ENCODE peak calls at places on chromosomes 16 and 17, in four cellular contexts. L is EH; H is activated gamma-delta T cell treated with anti-CD3 and anti-CD28 coated beads, Interleukin-2, amount 50 U/mL, for 16 hours; Q is AG04449. F is an unnamed sample.

GRCh38 chr16:30997887-30998711 is 12.3 kb downstream of the STX1B start:
- DNase-seq in L (peak), H (no peak), Q (no peak), F (no peak)

GRCh38 chr17:65154770-65155589 is 17.8 kb downstream of the RGS9 start:
- DNase-seq in L (peak), H (no peak), Q (no peak), F (no peak)

GRCh38 chr17:10156082-10156445 is 42.3 kb downstream of the GAS7 start:
- DNase-seq in L (no peak), H (no peak), Q (no peak), F (no peak)

GRCh38 chr17:7146115-7146514 is 31.5 kb upstream of the ASGR2 start:
- DNase-seq in L (peak), H (no peak), Q (no peak), F (no peak)

GRCh38 chr16:66376114-66376513 is 9.6 kb downstream of the CDH5 start:
- DNase-seq in L (no peak), H (no peak), Q (no peak), F (no peak)

GRCh38 chr17:40260528-40260927 is 27.2 kb upstream of the CDC6 start:
- DNase-seq in L (no peak), H (no peak), Q (no peak), F (no peak)

GRCh38 chr16:68065716-68066305 is 19.4 kb upstream of the NFATC3 start:
- DNase-seq in L (peak), H (no peak), Q (peak), F (no peak)

GRCh38 chr17:27226611-27227234 is 67.2 kb upstream of the WSB1 start:
- DNase-seq in L (peak), H (no peak), Q (peak), F (no peak)

GRCh38 chr17:70161519-70161918 is 7.8 kb upstream of the KCNJ2 start:
- DNase-seq in L (no peak), H (no peak), Q (no peak), F (no peak)

GRCh38 chr17:43784068-43784467 is 3.8 kb downstream of the CFAP97D1 start:
- DNase-seq in L (peak), H (no peak), Q (no peak), F (no peak)

GRCh38 chr16:21100447-21100846 is 50.2 kb downstream of the DNAH3 start:
- DNase-seq in L (peak), H (no peak), Q (no peak), F (no peak)

GRCh38 chr16:78249056-78249455 is 149.6 kb downstream of the WWOX start:
- DNase-seq in L (no peak), H (no peak), Q (no peak), F (no peak)

GRCh38 chr16:53131363-53132071 is 76.7 kb downstream of the CHD9 start:
- DNase-seq in L (peak), H (peak), Q (no peak), F (peak)

GRCh38 chr17:74852237-74853047 is 7.2 kb downstream of the GRIN2C start:
- DNase-seq in L (peak), H (no peak), Q (no peak), F (peak)

GRCh38 chr16:19294156-19294649 is 8.7 kb downstream of the CLEC19A start:
- DNase-seq in L (no peak), H (no peak), Q (no peak), F (peak)

GRCh38 chr17:48997827-48998556 is 807 bp downstream of the IGF2BP1 start:
- DNase-seq in L (peak), H (no peak), Q (no peak), F (no peak)

GRCh38 chr16:27445502-27446175 is 43.7 kb downstream of the IL21R start:
- DNase-seq in L (no peak), H (no peak), Q (no peak), F (no peak)

GRCh38 chr17:72962099-72962498 is 130.4 kb downstream of the SLC39A11 start:
- DNase-seq in L (no peak), H (no peak), Q (no peak), F (no peak)

GRCh38 chr17:33725675-33726271 is 432.7 kb upstream of the ASIC2 start:
- DNase-seq in L (peak), H (no peak), Q (no peak), F (no peak)

GRCh38 chr16:1991588-1992474 is 2.1 kb downstream of the SYNGR3 start:
- DNase-seq in L (peak), H (peak), Q (no peak), F (peak)

GRCh38 chr16:88510091-88510719 is 57.1 kb downstream of the ZFPM1 start:
- DNase-seq in L (no peak), H (no peak), Q (no peak), F (no peak)

GRCh38 chr17:68782829-68783228 is 172.4 kb downstream of the ABCA8 start:
- DNase-seq in L (peak), H (no peak), Q (no peak), F (no peak)

GRCh38 chr16:2260250-2260649 is 7.7 kb downstream of the RNPS1 start:
- DNase-seq in L (no peak), H (no peak), Q (no peak), F (no peak)

GRCh38 chr17:27339836-27340550 is 46.1 kb downstream of the WSB1 start:
- DNase-seq in L (no peak), H (no peak), Q (no peak), F (no peak)

GRCh38 chr17:5509482-5509881 is 23.1 kb downstream of the MIS12 start:
- DNase-seq in L (peak), H (no peak), Q (no peak), F (no peak)

GRCh38 chr16:30470170-30470512 is 2.4 kb upstream of the ITGAL start:
- DNase-seq in L (no peak), H (no peak), Q (no peak), F (no peak)

GRCh38 chr17:66123163-66123562 is 68.8 kb downstream of the CEP112 start:
- DNase-seq in L (peak), H (no peak), Q (no peak), F (no peak)

GRCh38 chr17:412211-413015 is 59.8 kb upstream of the RPH3AL start:
- DNase-seq in L (peak), H (peak), Q (no peak), F (peak)

GRCh38 chr16:57846078-57846697 is 43.9 kb upstream of the KIFC3 start:
- DNase-seq in L (no peak), H (no peak), Q (no peak), F (no peak)

GRCh38 chr16:8120001-8120400 is 470.3 kb downstream of the TMEM114 start:
- DNase-seq in L (no peak), H (no peak), Q (no peak), F (no peak)